ENCODE peak calls at places on chromosomes 12 and 14, in six cellular contexts. H is Ammon's horn; Q is hippocampal formation; C is NCI-H446; P is stimulated activated CD4-positive, alpha-beta T cell treated with anti-CD3 and anti-CD28 coated beads, Interleukin-12 subunit alpha, Interleukin-12 subunit beta, amount 100 ng/mL, for 24 hours; G is activated gamma-delta T cell treated with Interleukin-2 at 50 U/mL for 16 hours. U is an unnamed sample.

GRCh38 chr14:99731536-99732435 is 47.7 kb downstream of the CYP46A1 start:
- DNase-seq in H (no peak), Q (no peak), C (no peak), G (no peak), P (no peak), U (peak)

GRCh38 chr12:119838781-119839180 is 38.3 kb downstream of the CIT start:
- DNase-seq in Q (no peak), H (no peak), C (peak), G (no peak), P (no peak), U (no peak)

GRCh38 chr12:49982246-49983229 is 9.8 kb downstream of the AQP6 start:
- DNase-seq in H (no peak), Q (no peak), C (no peak), G (no peak), P (no peak), U (no peak)

GRCh38 chr12:50087995-50088394 is 2.9 kb downstream of the SMARCD1 start:
- DNase-seq in Q (no peak), H (no peak), G (no peak), P (no peak), C (no peak), U (no peak)

GRCh38 chr12:90023207-90023870 is 314.7 kb upstream of the ATP2B1 start:
- DNase-seq in H (no peak), C (no peak), P (no peak), G (no peak), Q (no peak), U (no peak)

GRCh38 chr14:68271996-68272395 is 452.4 kb downstream of the RAD51B start:
- DNase-seq in C (no peak), G (no peak), Q (no peak), P (no peak), H (no peak), U (no peak)

GRCh38 chr14:88380405-88380804 is 5.1 kb upstream of the SPATA7 start:
- DNase-seq in P (no peak), Q (no peak), C (no peak), H (peak), G (no peak), U (no peak)

GRCh38 chr14:106843951-106844483 is 1317.6 kb downstream of the TMEM121 start:
- DNase-seq in G (peak), P (peak), Q (no peak), H (peak), C (no peak), U (peak)

GRCh38 chr14:101598571-101599233 is 37.4 kb downstream of the DIO3 start:
- DNase-seq in H (no peak), P (no peak), G (no peak), Q (no peak), C (no peak), U (no peak)

GRCh38 chr12:107650977-107651376 is 34.6 kb upstream of the PWP1 start:
- DNase-seq in G (no peak), H (no peak), C (no peak), P (no peak), Q (no peak), U (no peak)

GRCh38 chr12:102396276-102396675 is 84.1 kb downstream of the IGF1 start:
- DNase-seq in P (no peak), C (no peak), H (no peak), G (no peak), Q (no peak), U (no peak)

GRCh38 chr14:91047174-91047753 is 13.2 kb downstream of the RPS6KA5 start:
- DNase-seq in C (peak), P (no peak), G (peak), Q (no peak), H (no peak), U (no peak)

GRCh38 chr14:99508896-99509629 is 27.9 kb downstream of the CCNK start:
- DNase-seq in Q (no peak), H (no peak), P (no peak), C (no peak), G (no peak), U (peak)

GRCh38 chr12:100823988-100824387 is 29.4 kb downstream of the ANO4 start:
- DNase-seq in Q (no peak), P (no peak), G (no peak), C (no peak), H (no peak), U (no peak)

GRCh38 chr14:91246051-91246852 is 1.7 kb upstream of the GPR68 start:
- DNase-seq in C (peak), H (no peak), Q (no peak), G (peak), P (no peak), U (no peak)

GRCh38 chr14:95961481-95961880 is 77.7 kb upstream of the C14orf132 start:
- DNase-seq in G (no peak), P (no peak), H (no peak), C (no peak), Q (no peak), U (no peak)

GRCh38 chr12:59734371-59734770 is 138.5 kb downstream of the SLC16A7 start:
- DNase-seq in G (no peak), H (no peak), Q (no peak), C (no peak), P (no peak), U (no peak)

GRCh38 chr14:36757730-36758286 is 96.1 kb downstream of the PAX9 start:
- DNase-seq in Q (no peak), H (no peak), C (no peak), G (no peak), P (no peak), U (no peak)

GRCh38 chr12:70722584-70723343 is 85.5 kb upstream of the PTPRB start:
- DNase-seq in P (no peak), G (no peak), C (no peak), H (no peak), Q (no peak), U (no peak)

GRCh38 chr14:43406936-43407335 is 1100.1 kb downstream of the FSCB start:
- DNase-seq in C (no peak), Q (no peak), H (no peak), P (no peak), G (no peak), U (no peak)

GRCh38 chr12:11756022-11756421 is 106.5 kb downstream of the ETV6 start:
- DNase-seq in P (no peak), G (no peak), H (no peak), Q (no peak), C (no peak), U (no peak)

GRCh38 chr12:50453872-50454271 is 50.9 kb upstream of the DIP2B start:
- DNase-seq in G (no peak), Q (no peak), P (no peak), C (no peak), H (no peak), U (no peak)

U was measured in body of pancreas.